ENCODE peak calls at places on chromosomes 5 and 9, in five cellular contexts. N, X, I, T and Y are unnamed samples.

GRCh38 chr5:128673010-128673409 is 135.0 kb upstream of the FBN2 start:
- DNase-seq in N (no peak), X (no peak), I (no peak), T (no peak), Y (no peak)

GRCh38 chr5:96896806-96897205 is 20.5 kb downstream of the ERAP2 start:
- DNase-seq in N (no peak), X (no peak), I (no peak), T (no peak), Y (no peak)

GRCh38 chr9:115109486-115109885 is 8.5 kb downstream of the TNC start:
- DNase-seq in N (peak), X (no peak), I (no peak), T (no peak), Y (peak)

GRCh38 chr5:154513669-154514084 is 35.6 kb upstream of the HAND1 start:
- DNase-seq in N (peak), X (no peak), I (no peak), T (no peak), Y (no peak)

GRCh38 chr5:157718529-157718928 is 12.7 kb upstream of the THG1L start:
- DNase-seq in N (peak), X (no peak), I (no peak), T (no peak), Y (peak)

GRCh38 chr9:19420877-19421276 is 12.1 kb downstream of the ACER2 start:
- DNase-seq in N (no peak), X (no peak), I (no peak), T (no peak), Y (no peak)

GRCh38 chr5:148005788-148006520 is 57.8 kb upstream of the SPINK5 start:
- DNase-seq in N (no peak), X (no peak), I (no peak), T (no peak), Y (no peak)

GRCh38 chr9:93667627-93668026 is 91.2 kb downstream of the PHF2 start:
- DNase-seq in N (no peak), X (no peak), I (no peak), T (peak), Y (no peak)

GRCh38 chr9:132319421-132320110 is 35.2 kb downstream of the SETX start:
- DNase-seq in N (no peak), X (no peak), I (no peak), T (no peak), Y (no peak)

GRCh38 chr9:27353405-27354229 is 56.7 kb upstream of the EQTN start:
- DNase-seq in N (no peak), X (no peak), I (no peak), T (no peak), Y (no peak)

GRCh38 chr5:37737326-37738056 is 102.3 kb downstream of the GDNF start:
- DNase-seq in N (no peak), X (no peak), I (no peak), T (no peak), Y (no peak)

GRCh38 chr9:4965174-4965821 is 19.8 kb upstream of the JAK2 start:
- DNase-seq in N (no peak), X (no peak), I (no peak), T (no peak), Y (no peak)

GRCh38 chr9:116891438-116891837 is 204.3 kb downstream of the TRIM32 start:
- DNase-seq in N (no peak), X (no peak), I (no peak), T (no peak), Y (no peak)

GRCh38 chr5:39264528-39264927 is 45.2 kb upstream of the FYB1 start:
- DNase-seq in N (no peak), X (no peak), I (no peak), T (no peak), Y (no peak)

GRCh38 chr9:78856781-78857180 is 559.9 kb downstream of the PSAT1 start:
- DNase-seq in N (no peak), X (no peak), I (no peak), T (no peak), Y (no peak)

GRCh38 chr5:168903082-168903481 is 323.9 kb upstream of the PANK3 start:
- DNase-seq in N (no peak), X (no peak), I (no peak), T (no peak), Y (no peak)

GRCh38 chr9:136590788-136591187 is 44.9 kb upstream of the NOTCH1 start:
- DNase-seq in N (no peak), X (no peak), I (no peak), T (no peak), Y (no peak)

GRCh38 chr5:112418412-112419049 is 546 bp downstream of the EPB41L4A start:
- DNase-seq in N (no peak), X (no peak), I (no peak), T (no peak), Y (no peak)

GRCh38 chr5:81838307-81838906 is 87.5 kb upstream of the SSBP2 start:
- DNase-seq in N (peak), X (peak), I (no peak), T (no peak), Y (no peak)

GRCh38 chr5:32475338-32476097 is 31.0 kb upstream of the ZFR start:
- DNase-seq in N (no peak), X (no peak), I (no peak), T (no peak), Y (no peak)

GRCh38 chr5:133945561-133945960 is 22.9 kb downstream of the C5orf15 start:
- DNase-seq in N (peak), X (no peak), I (no peak), T (no peak), Y (no peak)

GRCh38 chr5:12214631-12215030 is 310.4 kb upstream of the CTNND2 start:
- DNase-seq in N (no peak), X (no peak), I (no peak), T (no peak), Y (no peak)

GRCh38 chr9:33791117-33791516 is 4.2 kb upstream of the PRSS3 start:
- DNase-seq in N (no peak), X (no peak), I (no peak), T (no peak), Y (no peak)